ENCODE peak calls at places on chromosomes 7 and 10, in nine cellular contexts. D is SK-N-SH, C is body of pancreas, S is ascending aorta, P is spleen, K is heart left ventricle, L is tibial artery, Q is cardiac muscle cell, T is ovary. B is an unnamed sample.
A peak's percentile ranks its signal among the peaks of the same experiment; 100 is the strongest.

GRCh38 chr7:101020444-101020843 is 563 bp downstream of the MUC17 start:
- DNase-seq in L (no peak), S (no peak), T (no peak), C (no peak), D (no peak), K (no peak), Q (no peak), P (no peak), B (no peak)

GRCh38 chr10:70835895-70836294 is 20.1 kb downstream of the SGPL1 start:
- DNase-seq in C (peak; percentile 39), Q (no peak), L (no peak), D (no peak), T (no peak), K (no peak), S (no peak), P (no peak), B (no peak)

GRCh38 chr10:132836832-132837540 is 51.0 kb upstream of the NKX6-2 start:
- DNase-seq in K (no peak), S (no peak), L (no peak), D (peak; percentile 94), C (peak; percentile 36), T (peak; percentile 58), P (peak; percentile 82), Q (peak; percentile 74), B (peak; percentile 50)

GRCh38 chr10:21516270-21517131 is 9.0 kb downstream of the SKIDA1 start:
- DNase-seq in T (peak; percentile 77), L (peak; percentile 51), Q (peak; percentile 65), P (peak; percentile 89), D (peak; percentile 67), K (peak; percentile 83), C (peak; percentile 71), S (no peak), B (peak; percentile 71)

GRCh38 chr7:92133737-92134270 is 473 bp downstream of the CYP51A1 start:
- DNase-seq in C (peak; percentile 61), T (peak; percentile 90), P (peak; percentile 92), Q (peak; percentile 82), S (no peak), D (peak; percentile 92), L (peak; percentile 67), K (peak; percentile 83), B (peak; percentile 65)

GRCh38 chr10:62050941-62051433 is 149.5 kb downstream of the ARID5B start:
- DNase-seq in S (peak; percentile 60), C (peak; percentile 24), L (peak; percentile 76), T (no peak), K (peak; percentile 66), D (no peak), Q (peak; percentile 16), P (no peak), B (peak; percentile 49)

GRCh38 chr7:157022681-157023588 is 12.5 kb upstream of the MNX1 start:
- DNase-seq in T (no peak), D (peak; percentile 37), S (no peak), P (no peak), Q (no peak), K (peak; percentile 29), L (no peak), C (no peak), B (peak; percentile 70)

GRCh38 chr10:77625379-77625778 is 12.2 kb downstream of the KCNMA1 start:
- DNase-seq in K (no peak), L (no peak), Q (no peak), S (no peak), T (no peak), P (no peak), C (no peak), D (no peak), B (no peak)

GRCh38 chr10:71156436-71156835 is 55.9 kb upstream of the UNC5B start:
- DNase-seq in Q (no peak), S (no peak), K (no peak), D (no peak), T (no peak), P (no peak), C (no peak), L (no peak), B (no peak)

GRCh38 chr7:84879936-84880325 is 306.9 kb downstream of the SEMA3D start:
- DNase-seq in P (no peak), T (no peak), K (no peak), D (no peak), C (no peak), S (no peak), L (no peak), Q (no peak), B (no peak)

GRCh38 chr10:70752571-70752970 is 32.6 kb downstream of the TBATA start:
- DNase-seq in C (no peak), D (no peak), P (peak; percentile 59), T (no peak), Q (no peak), K (peak; percentile 28), L (no peak), S (no peak), B (no peak)

GRCh38 chr7:55132890-55133551 is 114.2 kb downstream of the EGFR start:
- DNase-seq in P (no peak), L (peak; percentile 64), C (peak; percentile 49), D (no peak), S (no peak), Q (no peak), T (no peak), K (no peak), B (peak; percentile 65)

GRCh38 chr7:36949711-36950600 is 225.7 kb upstream of the AOAH start:
- DNase-seq in C (no peak), Q (no peak), T (no peak), L (peak; percentile 48), S (no peak), K (no peak), D (no peak), P (no peak), B (no peak)

GRCh38 chr10:132146271-132146671 is 40.5 kb upstream of the DPYSL4 start:
- DNase-seq in L (no peak), K (peak; percentile 49), D (no peak), P (peak; percentile 73), T (peak; percentile 26), Q (no peak), S (no peak), C (no peak), B (no peak)

GRCh38 chr10:93754761-93755160 is 3.0 kb upstream of the LGI1 start:
- DNase-seq in Q (no peak), T (no peak), P (no peak), K (no peak), L (no peak), S (no peak), D (no peak), C (no peak), B (no peak)

GRCh38 chr10:112721080-112721698 is 228.9 kb upstream of the TCF7L2 start:
- DNase-seq in Q (peak; percentile 46), S (no peak), L (no peak), C (peak; percentile 14), T (no peak), P (no peak), D (no peak), K (no peak), B (no peak)

GRCh38 chr10:79445217-79445707 is at the start of gene ZCCHC24:
- DNase-seq in D (no peak), L (no peak), S (no peak), P (peak; percentile 94), K (peak; percentile 86), Q (no peak), T (peak; percentile 76), C (peak; percentile 72), B (peak; percentile 65)

GRCh38 chr10:118951218-118951617 is 78.3 kb upstream of the NANOS1 start:
- DNase-seq in P (no peak), D (no peak), T (no peak), L (no peak), S (no peak), Q (no peak), C (no peak), K (no peak), B (no peak)
- H3K27ac ChIP-seq in P (no peak overlapping the region), D (no peak overlapping the region), T (no peak overlapping the region), L (no peak overlapping the region), S (no peak overlapping the region), Q (no peak overlapping the region), C (no peak overlapping the region), K (no peak overlapping the region), B (no peak overlapping the region)

DNA sequence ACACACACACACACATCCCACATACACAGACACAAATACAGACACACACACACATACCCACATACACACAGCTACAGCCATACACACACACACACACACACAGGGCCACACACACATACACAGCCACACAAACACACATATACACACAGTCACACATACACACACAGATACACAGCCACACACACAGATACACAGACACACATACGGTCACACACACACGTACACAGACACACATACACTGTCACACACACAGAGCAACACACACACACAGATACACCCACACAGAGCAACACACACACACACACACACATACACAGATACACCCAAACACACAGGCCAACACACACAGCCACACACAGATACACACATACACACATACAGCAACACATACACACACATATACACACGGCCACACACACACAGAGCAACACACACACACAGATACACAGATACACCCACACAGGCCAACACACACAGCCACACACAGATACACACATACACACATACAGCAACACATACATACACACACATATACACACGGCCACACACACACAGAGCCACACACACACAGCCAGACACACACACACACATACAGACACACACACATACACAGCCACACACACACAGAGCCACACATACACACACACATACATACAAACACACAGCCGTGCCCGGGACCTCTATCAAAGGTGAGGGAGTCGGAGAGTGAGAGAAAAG is 22.3 kb downstream of the KCP start:
- DNase-seq in T (no peak), S (no peak), C (no peak), D (no peak), P (peak; percentile 7), L (no peak), K (no peak), Q (no peak), B (no peak)
- TF ChIP-seq CTCF in T (no peak), S (no peak), C (no peak), D (no peak), P (no peak), L (no peak), K (no peak), Q (no peak), B (no peak)

DNA sequence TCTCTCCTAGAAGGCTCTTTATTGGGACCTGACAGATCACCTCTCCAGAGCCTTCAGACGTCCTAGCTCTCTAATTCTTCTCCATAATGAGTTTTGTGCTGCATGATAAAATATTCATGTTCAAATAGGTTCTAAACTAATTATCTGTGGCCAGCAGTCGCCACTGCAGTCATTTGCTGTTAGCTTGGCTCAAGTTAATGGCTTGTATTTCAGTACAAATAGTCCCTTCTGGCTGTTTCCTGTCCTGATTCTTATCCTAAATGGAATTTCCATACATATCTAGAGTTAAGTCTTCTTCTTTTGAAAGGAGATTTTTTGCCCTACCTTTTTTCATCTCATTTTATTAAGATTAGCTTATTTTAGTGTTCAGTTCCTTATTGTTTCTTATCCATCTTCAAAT is 303.2 kb downstream of the EXOC4 start:
- DNase-seq in Q (no peak), C (no peak), D (peak; percentile 43), T (no peak), P (no peak), L (no peak), S (no peak), K (no peak), B (no peak)
- H3K4me3 ChIP-seq in Q (no peak overlapping the region), C (no peak overlapping the region), D (no peak overlapping the region), T (no peak overlapping the region), P (no peak overlapping the region), L (no peak overlapping the region), S (no peak overlapping the region), K (no peak overlapping the region), B (no peak overlapping the region)

DNA sequence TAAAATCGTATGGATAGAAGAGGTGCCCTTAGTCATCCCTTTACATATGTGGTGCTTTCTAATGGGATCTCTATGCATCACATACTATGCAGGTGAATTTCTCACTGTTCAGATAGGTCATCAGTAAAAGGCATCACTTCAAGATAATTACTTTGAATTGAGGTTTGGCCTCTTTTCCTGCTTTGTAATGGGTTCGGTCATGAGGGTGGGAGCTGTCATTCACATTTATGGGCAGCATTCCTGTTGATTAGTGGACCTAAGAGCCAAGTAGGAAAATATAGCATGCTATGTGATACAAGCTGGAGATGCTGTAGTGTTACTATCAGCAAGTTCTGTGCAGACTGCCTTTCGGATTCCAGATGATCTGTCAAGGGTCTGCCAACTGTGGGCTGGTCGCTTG is 156.3 kb downstream of the LCOR start:
- DNase-seq in P (no peak), D (no peak), Q (no peak), K (no peak), L (no peak), T (no peak), S (no peak), C (no peak), B (no peak)
- H3K27ac ChIP-seq in P (no peak overlapping the region), D (no peak overlapping the region), Q (no peak overlapping the region), K (no peak overlapping the region), L (peak overlapping the region; percentile 24), T (no peak overlapping the region), S (peak overlapping the region; percentile 55), C (no peak overlapping the region), B (no peak overlapping the region)